ENCODE peak calls at places on chromosomes 3 and 15, in four cellular contexts. L is epithelial cell of prostate, Y is kidney, R is colonic mucosa. W is an unnamed sample.
A peak's percentile ranks its signal among the peaks of the same experiment; 100 is the strongest.

GRCh38 chr3:135203026-135203425 is 408.0 kb downstream of the EPHB1 start:
- DNase-seq in L (no peak), Y (no peak), R (no peak), W (no peak)

GRCh38 chr15:98954411-98954810 is 53.2 kb downstream of the PGPEP1L start:
- DNase-seq in L (no peak), Y (peak; percentile 94), R (peak; percentile 33), W (peak; percentile 84)

GRCh38 chr3:142502187-142502985 is 54.5 kb upstream of the XRN1 start:
- DNase-seq in L (no peak), Y (no peak), R (no peak), W (no peak)

GRCh38 chr3:69309810-69310209 is 76.1 kb downstream of the FRMD4B start:
- DNase-seq in L (peak; percentile 22), Y (no peak), R (peak; percentile 24), W (no peak)

GRCh38 chr3:123679712-123680386 is 95.0 kb upstream of the HACD2 start:
- DNase-seq in L (no peak), Y (no peak), R (no peak), W (no peak)

GRCh38 chr3:17070560-17070959 is 185.8 kb downstream of the PLCL2 start:
- DNase-seq in L (no peak), Y (no peak), R (peak; percentile 62), W (no peak)

GRCh38 chr15:59501531-59502113 is 63.6 kb downstream of the FAM81A start:
- DNase-seq in L (no peak), Y (no peak), R (peak; percentile 58), W (peak; percentile 20)

GRCh38 chr15:83446904-83447708 is at the start of gene SH3GL3:
- DNase-seq in L (no peak), Y (peak; percentile 93), R (peak; percentile 68), W (peak; percentile 73)

GRCh38 chr3:74614133-74614967 is at the start of gene CNTN3:
- DNase-seq in L (no peak), Y (peak; percentile 80), R (peak; percentile 38), W (no peak)

GRCh38 chr3:71584216-71585061 is 911 bp upstream of the FOXP1 start:
- DNase-seq in L (no peak), Y (peak; percentile 66), R (peak; percentile 77), W (peak; percentile 65)

GRCh38 chr15:67101981-67102929 is 36.9 kb downstream of the SMAD3 start:
- DNase-seq in L (no peak), Y (no peak), R (no peak), W (peak; percentile 47)

GRCh38 chr15:94236638-94237037 is 5.3 kb downstream of the MCTP2 start:
- DNase-seq in L (no peak), Y (no peak), R (no peak), W (peak; percentile 13)

GRCh38 chr3:123478314-123478713 is 29.4 kb upstream of the ADCY5 start:
- DNase-seq in L (no peak), Y (no peak), R (no peak), W (no peak)

GRCh38 chr3:147120029-147120428 is 286.3 kb downstream of the ZIC4 start:
- DNase-seq in L (no peak), Y (no peak), R (no peak), W (no peak)

GRCh38 chr15:63277893-63278505 is 594 bp downstream of the APH1B start:
- DNase-seq in L (no peak), Y (no peak), R (peak; percentile 35), W (no peak)

GRCh38 chr15:48481802-48482201 is 150.6 kb downstream of the DUT start:
- DNase-seq in L (no peak), Y (no peak), R (no peak), W (no peak)

GRCh38 chr15:35444557-35445204 is 101.3 kb downstream of the DPH6 start:
- DNase-seq in L (no peak), Y (no peak), R (no peak), W (peak; percentile 49)